ENCODE peak calls at places on chromosomes 16 and 17, in eight cellular contexts. L is K562, R is endothelial cell of umbilical vein, O is A549, S is WTC11, I is HepG2, W is GM12878, G is HCT116. B is an unnamed sample.

GRCh38 chr16:55941552-55941951 is 66.4 kb upstream of the CES5A start:
- DNase-seq in L (no peak), I (no peak), S (no peak), G (no peak), O (no peak), W (no peak), R (no peak), B (no peak)

GRCh38 chr16:80151706-80152073 is 389.1 kb upstream of the DYNLRB2 start:
- DNase-seq in I (no peak), R (peak; percentile 60), L (no peak), O (no peak), W (no peak), S (no peak), G (no peak), B (no peak)

GRCh38 chr16:2082171-2082982 is 34.6 kb downstream of the TSC2 start:
- DNase-seq in G (no peak), I (no peak), O (peak; percentile 36), L (no peak), W (no peak), R (no peak), S (no peak), B (no peak)

GRCh38 chr16:88738167-88739084 is 32.1 kb downstream of the CTU2 start:
- DNase-seq in S (no peak), L (no peak), I (no peak), W (no peak), G (no peak), R (no peak), O (no peak), B (no peak)

GRCh38 chr16:50664270-50664669 is 16.8 kb downstream of the SNX20 start:
- DNase-seq in G (no peak), R (no peak), O (no peak), W (no peak), L (no peak), I (no peak), S (no peak), B (no peak)

GRCh38 chr16:1790611-1791255 is 2.8 kb downstream of the IGFALS start:
- DNase-seq in W (no peak), O (no peak), S (no peak), L (no peak), I (no peak), R (no peak), G (no peak), B (no peak)

GRCh38 chr17:66633322-66633965 is 201.5 kb upstream of the CACNG5 start:
- DNase-seq in L (no peak), R (no peak), O (no peak), I (no peak), S (no peak), W (no peak), G (no peak), B (peak; percentile 45)

GRCh38 chr16:54324716-54325115 is 38.1 kb upstream of the IRX3 start:
- DNase-seq in G (no peak), S (no peak), R (no peak), L (no peak), I (no peak), O (no peak), W (no peak), B (no peak)

GRCh38 chr17:42832213-42832933 is 824 bp upstream of the PSME3 start:
- DNase-seq in I (peak; percentile 76), G (no peak), W (no peak), L (peak; percentile 33), S (no peak), O (peak; percentile 27), R (no peak), B (no peak)

GRCh38 chr17:20103454-20104448 is 94.6 kb downstream of the SPECC1 start:
- DNase-seq in W (no peak), G (no peak), S (no peak), O (no peak), L (no peak), I (no peak), R (no peak), B (no peak)

GRCh38 chr16:57147381-57148191 is 38.3 kb downstream of the PSME3IP1 start:
- DNase-seq in I (no peak), L (no peak), G (no peak), W (no peak), O (no peak), R (peak; percentile 79), S (no peak), B (peak; percentile 88)

GRCh38 chr16:74926832-74927231 is 58.1 kb downstream of the WDR59 start:
- DNase-seq in O (no peak), L (no peak), S (no peak), G (no peak), W (no peak), R (no peak), I (no peak), B (no peak)

GRCh38 chr16:73212431-73212830 is 164.5 kb upstream of the ZFHX3 start:
- DNase-seq in O (no peak), S (no peak), I (no peak), L (no peak), W (no peak), G (no peak), R (no peak), B (no peak)

GRCh38 chr16:84306564-84306963 is 11.9 kb downstream of the WFDC1 start:
- DNase-seq in O (no peak), S (no peak), I (no peak), L (no peak), R (no peak), G (no peak), W (no peak), B (no peak)
- TF ChIP-seq MAX in O (no peak), S (no peak), I (no peak), L (no peak), R (no peak), G (no peak), W (no peak), B (no peak)

GRCh38 chr17:14201087-14201486 is 35.6 kb downstream of the CDRT15 start:
- DNase-seq in S (no peak), L (no peak), G (no peak), R (peak; percentile 9), O (no peak), W (no peak), I (no peak), B (no peak)
- TF ChIP-seq MAX in S (no peak), L (no peak), G (no peak), R (no peak), O (no peak), W (no peak), I (no peak), B (no peak)

GRCh38 chr16:65449526-65449925 is 327.7 kb upstream of the CDH11 start:
- DNase-seq in R (no peak), W (no peak), O (no peak), G (no peak), I (no peak), S (no peak), L (no peak), B (no peak)

GRCh38 chr16:65445313-65446260 is 323.7 kb upstream of the CDH11 start:
- DNase-seq in O (no peak), G (no peak), I (no peak), S (no peak), L (no peak), R (no peak), W (no peak), B (no peak)

GRCh38 chr16:65441501-65441900 is 319.6 kb upstream of the CDH11 start:
- DNase-seq in W (no peak), R (no peak), S (no peak), O (no peak), L (no peak), G (no peak), I (no peak), B (no peak)

DNA sequence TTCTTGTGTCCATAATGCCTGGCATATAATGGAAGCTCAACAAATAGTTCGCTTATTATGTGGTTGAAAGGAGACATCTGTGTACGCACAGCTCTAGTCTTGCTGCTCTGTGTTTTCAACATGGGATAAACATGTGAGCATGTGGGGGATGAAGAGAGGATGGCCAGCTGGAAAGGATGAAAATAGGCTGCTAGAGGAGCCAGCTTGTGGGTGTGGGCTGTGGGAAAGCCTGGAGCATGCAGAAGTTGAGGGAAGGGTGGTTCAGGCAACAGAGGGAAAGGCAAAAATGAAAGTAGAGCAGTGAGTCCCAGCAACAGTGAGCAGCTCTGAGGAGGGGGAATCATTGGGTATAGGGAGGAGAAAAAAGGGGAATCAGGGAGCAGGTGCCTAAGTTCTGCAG is 324.6 kb upstream of the CDH11 start:
- DNase-seq in I (no peak), W (no peak), L (no peak), O (no peak), R (no peak), G (no peak), S (no peak), B (no peak)
- TF ChIP-seq MAX in I (no peak), W (no peak), L (no peak), O (no peak), R (no peak), G (no peak), S (no peak), B (no peak)

DNA sequence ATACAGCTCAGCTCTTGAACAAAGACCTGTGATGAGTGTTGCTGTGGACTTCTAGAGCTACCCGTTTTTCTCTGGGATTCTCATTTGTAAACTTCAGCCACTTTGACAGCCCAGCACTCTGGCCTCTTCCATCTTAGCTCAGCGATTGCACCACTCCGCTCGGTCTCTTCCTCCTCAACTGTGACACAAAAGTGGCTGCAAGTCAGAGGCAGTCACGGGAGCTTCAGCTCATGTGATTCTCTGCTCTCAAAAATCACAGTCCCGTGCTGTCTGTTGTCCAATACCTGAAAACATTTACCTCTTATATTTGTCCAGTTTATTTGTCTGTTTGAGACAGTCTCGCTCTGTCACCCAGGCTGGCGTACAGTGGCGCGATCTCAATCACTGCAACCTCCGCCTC is 75.7 kb upstream of the DNAH17 start:
- DNase-seq in W (no peak), G (no peak), O (no peak), S (no peak), I (no peak), R (no peak), L (no peak), B (no peak)
- TF ChIP-seq MAX in W (no peak), G (no peak), O (no peak), S (no peak), I (no peak), R (no peak), L (no peak), B (no peak)

GRCh38 chr17:77323413-77324171 is 182.8 kb downstream of the SEC14L1 start:
- DNase-seq in I (no peak), W (no peak), S (peak; percentile 10), O (peak; percentile 72), R (no peak), L (peak; percentile 70), G (no peak), B (peak; percentile 49)

GRCh38 chr17:77322534-77323412 is 182.0 kb downstream of the SEC14L1 start:
- DNase-seq in W (no peak), R (peak; percentile 82), S (peak; percentile 16), L (peak; percentile 78), O (peak; percentile 95), I (peak; percentile 85), G (peak; percentile 92), B (peak; percentile 95)

GRCh38 chr17:77325826-77326581 is 185.2 kb downstream of the SEC14L1 start:
- DNase-seq in S (peak; percentile 8), R (no peak), L (no peak), O (no peak), W (no peak), G (no peak), I (no peak), B (no peak)

GRCh38 chr17:77325537-77325825 is 184.7 kb downstream of the SEC14L1 start:
- DNase-seq in L (no peak), G (no peak), W (no peak), O (no peak), R (no peak), I (no peak), S (peak; percentile 10), B (no peak)

GRCh38 chr17:77324227-77324626 is 183.5 kb downstream of the SEC14L1 start:
- DNase-seq in L (no peak), R (no peak), W (no peak), G (no peak), I (no peak), O (no peak), S (peak; percentile 6), B (no peak)
- TF ChIP-seq MAX in L (no peak), R (no peak), W (no peak), G (no peak), I (no peak), O (no peak), S (no peak), B (no peak)

B was measured in NB4.